ENCODE peak calls at places on chromosomes 5 and 9, in five cellular contexts. C, Z, X, K and H are unnamed samples.
A peak's percentile ranks its signal among the peaks of the same experiment; 100 is the strongest.

GRCh38 chr9:16367605-16368424 is 502.7 kb downstream of the BNC2 start:
- DNase-seq in C (peak; percentile 86), Z (no peak), X (no peak), K (no peak), H (no peak)

GRCh38 chr5:168976311-168976893 is 324.5 kb downstream of the SLIT3 start:
- DNase-seq in C (peak; percentile 76), Z (no peak), X (peak; percentile 61), K (no peak), H (no peak)

GRCh38 chr5:1762121-1762877 is 37.3 kb downstream of the MRPL36 start:
- DNase-seq in C (no peak), Z (no peak), X (no peak), K (no peak), H (no peak)

GRCh38 chr9:88537743-88538055 is 2.7 kb downstream of the NXNL2 start:
- DNase-seq in C (peak; percentile 100), Z (no peak), X (peak; percentile 50), K (peak; percentile 93), H (no peak)

GRCh38 chr5:81856948-81857928 is 106.3 kb upstream of the SSBP2 start:
- DNase-seq in C (peak; percentile 76), Z (peak; percentile 32), X (peak; percentile 81), K (peak; percentile 38), H (no peak)

GRCh38 chr5:108101816-108102215 is 280.1 kb downstream of the FBXL17 start:
- DNase-seq in C (no peak), Z (no peak), X (no peak), K (no peak), H (no peak)

GRCh38 chr5:18024542-18024941 is 390.3 kb downstream of the TAF11L14 start:
- DNase-seq in C (no peak), Z (no peak), X (no peak), K (no peak), H (no peak)

GRCh38 chr5:64149857-64150521 is 15.7 kb upstream of the RNF180 start:
- DNase-seq in C (no peak), Z (no peak), X (no peak), K (no peak), H (no peak)

GRCh38 chr5:124059200-124059599 is 547.2 kb downstream of the CSNK1G3 start:
- DNase-seq in C (peak; percentile 75), Z (no peak), X (no peak), K (no peak), H (no peak)

GRCh38 chr9:73135394-73135793 is 16.3 kb upstream of the ANXA1 start:
- DNase-seq in C (no peak), Z (no peak), X (no peak), K (no peak), H (no peak)

GRCh38 chr5:149345892-149346222 is 558 bp downstream of the GRPEL2 start:
- DNase-seq in C (peak; percentile 34), Z (no peak), X (no peak), K (peak; percentile 55), H (no peak)

GRCh38 chr5:53479656-53480473 is 564 bp upstream of the FST start:
- DNase-seq in C (no peak), Z (peak; percentile 56), X (peak; percentile 55), K (peak; percentile 78), H (no peak)

GRCh38 chr5:134873494-134873893 is 677 bp upstream of the TXNDC15 start:
- DNase-seq in C (no peak), Z (no peak), X (no peak), K (no peak), H (no peak)

GRCh38 chr5:142095035-142095434 is 13.5 kb upstream of the NDFIP1 start:
- DNase-seq in C (no peak), Z (no peak), X (no peak), K (no peak), H (no peak)

GRCh38 chr5:59189482-59189881 is 606.6 kb downstream of the RAB3C start:
- DNase-seq in C (no peak), Z (no peak), X (no peak), K (peak; percentile 63), H (no peak)

GRCh38 chr9:29456940-29457339 is 1883.7 kb upstream of the C9orf72 start:
- DNase-seq in C (no peak), Z (no peak), X (no peak), K (peak; percentile 27), H (no peak)

GRCh38 chr5:141508808-141509611 is 20.1 kb downstream of the PCDHGC5 start:
- DNase-seq in C (peak; percentile 92), Z (no peak), X (peak; percentile 90), K (peak; percentile 94), H (no peak)

GRCh38 chr9:136854113-136854841 is 2.1 kb downstream of the MAMDC4 start:
- DNase-seq in C (no peak), Z (no peak), X (no peak), K (no peak), H (no peak)

GRCh38 chr5:81389015-81389414 is 4.9 kb downstream of the ACOT12 start:
- DNase-seq in C (no peak), Z (no peak), X (no peak), K (no peak), H (no peak)

GRCh38 chr9:6305954-6306563 is 22.1 kb upstream of the TPD52L3 start:
- DNase-seq in C (peak; percentile 72), Z (peak; percentile 47), X (peak; percentile 31), K (peak; percentile 78), H (peak; percentile 32)

GRCh38 chr5:143613329-143613728 is 198.6 kb upstream of the HMHB1 start:
- DNase-seq in C (no peak), Z (no peak), X (no peak), K (no peak), H (no peak)

GRCh38 chr9:19720374-19720773 is 68.5 kb downstream of the SLC24A2 start:
- DNase-seq in C (peak; percentile 39), Z (no peak), X (no peak), K (peak; percentile 56), H (no peak)